ENCODE peak calls at places on chromosome 7, in five cellular contexts. N is sigmoid colon, F is upper lobe of right lung, R is uterus, C is stomach. M is an unnamed sample.

GRCh38 chr7:149778696-149779501 is 5.5 kb upstream of the ZNF467 start:
- DNase-seq in N (no peak), F (peak; percentile 54), R (no peak), C (no peak), M (no peak)

GRCh38 chr7:114153700-114154099 is 234.9 kb upstream of the PPP1R3A start:
- DNase-seq in N (no peak), F (no peak), R (no peak), C (no peak), M (no peak)

GRCh38 chr7:112202819-112203218 is 3.4 kb downstream of the DOCK4 start:
- DNase-seq in N (peak; percentile 72), F (no peak), R (no peak), C (peak; percentile 56), M (peak; percentile 73)

GRCh38 chr7:192035-192649 is at the start of gene FAM20C:
- DNase-seq in N (peak; percentile 95), F (peak; percentile 95), R (peak; percentile 84), C (peak; percentile 91), M (peak; percentile 87)

GRCh38 chr7:14195079-14195478 is 205.6 kb upstream of the ETV1 start:
- DNase-seq in N (no peak), F (no peak), R (no peak), C (no peak), M (no peak)

GRCh38 chr7:17255930-17256329 is 42.5 kb upstream of the AHR start:
- DNase-seq in N (no peak), F (no peak), R (no peak), C (no peak), M (no peak)

GRCh38 chr7:43211276-43211675 is 98.8 kb downstream of the HECW1 start:
- DNase-seq in N (no peak), F (no peak), R (no peak), C (no peak), M (no peak)

GRCh38 chr7:101162551-101163280 is 2.7 kb downstream of the VGF start:
- DNase-seq in N (no peak), F (peak; percentile 74), R (no peak), C (no peak), M (no peak)

DNA sequence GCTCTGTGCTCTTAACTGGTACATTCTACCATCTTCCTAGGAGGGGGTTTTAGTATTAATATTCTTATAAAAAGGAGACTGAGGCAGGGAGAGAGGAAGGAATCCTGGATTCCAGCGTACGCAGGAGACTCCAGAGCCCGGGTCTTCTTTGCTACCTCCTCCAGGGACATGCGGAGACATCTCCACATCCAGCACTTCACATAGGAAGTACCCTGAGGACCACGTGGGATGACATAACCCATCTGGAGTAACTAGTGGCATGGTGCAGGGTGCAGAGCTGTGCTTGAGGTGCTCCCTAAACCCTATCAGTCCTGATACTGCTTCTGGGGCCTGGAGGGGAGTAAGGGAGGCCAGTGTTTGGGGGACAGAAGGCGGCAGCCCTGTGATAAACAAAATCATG is 29.8 kb upstream of the ATXN7L1 start:
- DNase-seq in N (no peak), F (no peak), R (no peak), C (no peak), M (no peak)
- H3K4me3 ChIP-seq in N (no peak overlapping the region), F (no peak overlapping the region), R (no peak overlapping the region), C (no peak overlapping the region), M (no peak overlapping the region)

DNA sequence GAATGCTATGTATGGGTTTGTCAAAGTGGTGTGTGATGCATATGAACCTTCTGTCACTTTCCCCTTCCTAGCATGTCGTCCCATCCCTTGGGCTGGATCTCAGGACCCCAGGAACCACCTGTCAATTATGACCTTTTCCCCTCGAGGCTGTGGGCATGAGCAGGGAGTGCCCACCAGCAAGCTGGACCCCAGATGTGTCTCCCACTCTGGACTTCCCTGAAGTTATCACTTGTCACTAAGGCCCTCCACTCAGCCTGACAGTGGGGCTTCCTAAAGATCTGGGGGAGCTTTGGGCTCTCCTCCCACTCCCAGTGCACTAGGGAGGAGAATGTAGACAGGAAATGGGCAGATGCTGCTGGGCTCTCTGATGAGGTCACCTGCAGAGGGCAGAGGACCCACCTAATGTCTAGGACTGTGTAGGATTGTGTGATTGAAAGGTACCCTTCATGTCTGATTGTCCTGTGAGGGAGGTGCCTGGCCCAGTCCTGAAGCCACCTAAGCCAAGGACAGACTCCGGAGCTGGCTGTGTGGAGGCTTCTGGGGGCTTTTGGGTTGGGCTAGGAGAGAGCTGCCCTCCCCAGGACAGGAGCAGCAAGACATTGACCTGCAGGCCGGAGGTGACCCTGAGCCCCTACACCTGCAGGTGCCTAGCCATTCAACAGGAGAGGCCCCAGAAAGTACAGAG is 18.7 kb downstream of the MYO1G start:
- DNase-seq in N (no peak), F (peak; percentile 36), R (no peak), C (no peak), M (no peak)
- TF ChIP-seq CTCF in N (no peak), F (no peak), R (no peak), C (no peak), M (no peak)

GRCh38 chr7:127768241-127768640 is 116.2 kb downstream of the SND1 start:
- DNase-seq in N (no peak), F (no peak), R (no peak), C (no peak), M (no peak)

GRCh38 chr7:127769137-127769536 is 117.1 kb downstream of the SND1 start:
- DNase-seq in N (no peak), F (no peak), R (no peak), C (no peak), M (no peak)

GRCh38 chr7:127771707-127772106 is 119.7 kb downstream of the SND1 start:
- DNase-seq in N (no peak), F (no peak), R (no peak), C (no peak), M (no peak)

GRCh38 chr7:127769696-127770400 is 117.9 kb downstream of the SND1 start:
- DNase-seq in N (no peak), F (no peak), R (no peak), C (no peak), M (no peak)

DNA sequence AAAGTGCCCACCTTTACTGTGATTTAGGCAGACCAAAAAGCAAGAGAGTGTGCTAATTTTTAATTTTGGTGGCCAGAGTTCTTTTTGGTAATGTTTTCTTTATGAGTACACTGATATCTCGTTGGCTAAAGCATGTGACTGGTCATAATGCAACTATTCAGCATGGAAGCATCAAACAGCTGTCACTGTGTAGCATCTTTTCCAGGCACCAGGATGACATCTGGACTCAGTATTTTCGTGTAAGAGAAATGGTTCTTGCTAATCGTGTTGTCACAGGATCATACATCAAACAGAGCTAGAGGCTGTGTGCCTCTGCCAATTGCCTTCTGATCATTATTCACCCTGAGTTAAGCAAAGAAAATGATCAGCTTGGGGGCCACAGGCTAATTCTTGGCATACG is 118.9 kb downstream of the SND1 start:
- DNase-seq in N (no peak), F (no peak), R (no peak), C (no peak), M (no peak)
- H3K27ac ChIP-seq in N (no peak overlapping the region), F (no peak overlapping the region), R (no peak overlapping the region), C (no peak overlapping the region), M (no peak overlapping the region)

GRCh38 chr7:25858200-25858561 is 293.8 kb upstream of the NFE2L3 start:
- DNase-seq in N (no peak), F (no peak), R (no peak), C (no peak), M (no peak)
- H3K4me3 ChIP-seq in N (no peak overlapping the region), F (no peak overlapping the region), R (no peak overlapping the region), C (no peak overlapping the region), M (no peak overlapping the region)

DNA sequence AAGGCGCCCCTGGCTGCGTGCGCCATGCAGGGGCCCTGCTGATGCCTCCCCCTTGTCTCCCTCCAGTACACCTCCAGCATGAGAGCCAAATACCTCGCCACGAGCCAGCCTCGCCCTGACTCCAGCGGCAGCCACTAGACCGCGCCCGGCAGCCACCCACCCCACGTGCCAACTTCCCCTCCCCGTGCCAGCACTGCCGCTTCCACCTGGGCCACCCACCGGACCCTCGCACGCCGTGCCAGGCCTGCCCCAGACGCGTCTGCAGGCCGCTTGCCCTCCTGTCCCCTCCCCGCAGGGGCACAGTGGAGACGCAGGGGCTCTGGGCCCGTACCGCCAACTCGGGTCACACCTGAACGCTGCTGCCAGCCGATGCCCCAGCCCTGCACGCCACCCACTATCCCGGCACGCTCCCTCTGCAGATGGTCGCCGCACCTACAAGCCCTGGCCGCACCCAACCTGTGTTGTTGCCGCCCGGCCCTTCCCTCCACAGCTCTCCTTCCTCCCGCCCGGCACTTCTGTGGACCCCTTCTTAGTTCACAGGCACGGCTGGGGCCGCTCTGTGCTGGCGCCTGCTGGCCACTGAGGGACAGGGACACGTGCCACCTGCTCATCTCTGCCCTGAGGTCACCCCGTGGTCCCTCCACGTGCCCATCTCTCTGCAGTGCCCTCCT is 26.3 kb upstream of the AMZ1 start:
- DNase-seq in N (no peak), F (no peak), R (no peak), C (no peak), M (no peak)
- TF ChIP-seq CTCF in N (no peak), F (no peak), R (no peak), C (no peak), M (no peak)

GRCh38 chr7:75896803-75897327 is 18.0 kb downstream of the RHBDD2 start:
- DNase-seq in N (no peak), F (no peak), R (no peak), C (no peak), M (no peak)
- H3K27ac ChIP-seq in N (no peak overlapping the region), F (no peak overlapping the region), R (no peak overlapping the region), C (no peak overlapping the region), M (no peak overlapping the region)